ENCODE peak calls at places on chromosomes 12 and 14, in seven cellular contexts. E is A549, I is K562, B is H1, S is HepG2, W is GM12878, X is HCT116. C is an unnamed sample.

GRCh38 chr12:109820921-109821381 is 12.2 kb downstream of the TRPV4 start:
- DNase-seq in E (no peak), B (no peak), S (no peak), X (no peak), W (no peak), I (no peak), C (no peak)

GRCh38 chr12:129076466-129077325 is 223.4 kb downstream of the GLT1D1 start:
- DNase-seq in W (no peak), S (no peak), E (no peak), I (no peak), B (no peak), X (no peak), C (no peak)

GRCh38 chr14:22070119-22070982 is 396.7 kb upstream of the OR4E1 start:
- DNase-seq in S (no peak), X (no peak), E (no peak), W (no peak), I (no peak), B (peak), C (no peak)

GRCh38 chr14:30355431-30355913 is 203.5 kb upstream of the G2E3 start:
- DNase-seq in W (peak), B (no peak), X (no peak), S (peak), E (no peak), I (no peak), C (no peak)

GRCh38 chr12:116955382-116956021 is 44.8 kb downstream of the FBXW8 start:
- DNase-seq in W (no peak), X (peak), I (peak), S (peak), B (no peak), E (peak), C (peak)

GRCh38 chr14:53054457-53054856 is 98.7 kb downstream of the DDHD1 start:
- DNase-seq in S (no peak), W (no peak), I (no peak), X (no peak), E (no peak), B (no peak), C (peak)

GRCh38 chr12:120399531-120399930 is 30.6 kb upstream of the MSI1 start:
- DNase-seq in S (no peak), W (peak), X (no peak), E (no peak), I (no peak), B (no peak), C (peak)

GRCh38 chr12:62484234-62484633 is 17.6 kb downstream of the MON2 start:
- DNase-seq in I (no peak), E (no peak), B (no peak), S (no peak), W (no peak), X (no peak), C (no peak)

GRCh38 chr12:104720346-104721064 is 237.6 kb downstream of the SLC41A2 start:
- DNase-seq in B (no peak), X (no peak), W (no peak), S (no peak), I (no peak), E (no peak), C (peak)

GRCh38 chr12:64273527-64274403 is 51.7 kb upstream of the KICS2 start:
- DNase-seq in B (peak), I (peak), E (peak), S (peak), X (peak), W (no peak), C (no peak)

GRCh38 chr14:102430212-102430908 is 67.6 kb downstream of the TECPR2 start:
- DNase-seq in B (no peak), I (no peak), W (no peak), E (no peak), S (no peak), X (no peak), C (no peak)

GRCh38 chr12:38919191-38919590 is 13.8 kb upstream of the CPNE8 start:
- DNase-seq in B (no peak), X (no peak), I (no peak), S (no peak), E (no peak), W (no peak), C (no peak)

GRCh38 chr12:123106640-123107359 is 44.1 kb downstream of the PITPNM2 start:
- DNase-seq in W (no peak), X (no peak), S (no peak), B (no peak), I (peak), E (peak), C (no peak)

GRCh38 chr12:2286461-2287131 is 233.8 kb downstream of the CACNA1C start:
- DNase-seq in S (no peak), B (no peak), E (no peak), W (no peak), I (no peak), X (no peak), C (no peak)

GRCh38 chr14:25003537-25003936 is 46.4 kb downstream of the STXBP6 start:
- DNase-seq in S (no peak), X (no peak), I (no peak), B (no peak), E (peak), W (no peak), C (peak)

GRCh38 chr14:104334812-104335161 is 196.4 kb downstream of the KIF26A start:
- DNase-seq in X (no peak), B (no peak), S (no peak), I (no peak), E (no peak), W (no peak), C (no peak)

GRCh38 chr14:95432152-95433093 is 84.0 kb downstream of the SYNE3 start:
- DNase-seq in W (no peak), S (peak), I (peak), X (no peak), E (peak), B (peak), C (peak)

GRCh38 chr12:85041395-85041794 is 5.2 kb downstream of the LRRIQ1 start:
- DNase-seq in E (no peak), X (no peak), B (no peak), S (no peak), I (no peak), W (no peak), C (no peak)

GRCh38 chr14:60647837-60648168 is 1.5 kb downstream of the SIX1 start:
- DNase-seq in B (no peak), X (no peak), S (no peak), E (no peak), W (no peak), I (no peak), C (no peak)

GRCh38 chr14:78170203-78170602 is at the start of gene NRXN3:
- DNase-seq in S (no peak), W (no peak), E (peak), B (peak), X (no peak), I (no peak), C (no peak)

GRCh38 chr12:30953257-30953656 is 26.7 kb downstream of the TSPAN11 start:
- DNase-seq in S (no peak), I (no peak), X (no peak), W (no peak), B (no peak), E (no peak), C (no peak)

GRCh38 chr14:50342211-50343080 is 30.3 kb downstream of the DMAC2L start:
- DNase-seq in X (no peak), E (peak), S (peak), B (no peak), I (peak), W (no peak), C (peak)

GRCh38 chr12:28409892-28410291 is 219.6 kb downstream of the CCDC91 start:
- DNase-seq in X (no peak), B (no peak), S (no peak), W (no peak), I (no peak), E (no peak), C (peak)

GRCh38 chr12:89680409-89680808 is 28.2 kb downstream of the ATP2B1 start:
- DNase-seq in B (no peak), I (no peak), S (no peak), E (no peak), W (no peak), X (no peak), C (no peak)

GRCh38 chr12:88056571-88056970 is 27.4 kb upstream of the C12orf50 start:
- DNase-seq in W (no peak), S (no peak), B (no peak), E (no peak), I (no peak), X (no peak), C (no peak)

GRCh38 chr14:54564799-54565235 is 2.1 kb upstream of the SAMD4A start:
- DNase-seq in I (no peak), E (peak), X (no peak), W (no peak), S (peak), B (no peak), C (peak)

GRCh38 chr12:37565112-37565511 is 751.5 kb upstream of the ALG10B start:
- DNase-seq in W (no peak), X (no peak), B (no peak), I (no peak), E (no peak), S (no peak), C (no peak)

GRCh38 chr14:25116607-25117006 is 66.7 kb upstream of the STXBP6 start:
- DNase-seq in W (no peak), B (no peak), S (no peak), E (no peak), I (no peak), X (no peak), C (no peak)

GRCh38 chr12:14399871-14400270 is 34.4 kb downstream of the ATF7IP start:
- DNase-seq in W (no peak), B (no peak), E (no peak), X (no peak), S (no peak), I (no peak), C (peak)

GRCh38 chr12:51323966-51324895 is at the start of gene BIN2:
- DNase-seq in E (no peak), S (no peak), X (no peak), B (no peak), W (no peak), I (no peak), C (no peak)

GRCh38 chr12:54723653-54724256 is 75.6 kb upstream of the DCD start:
- DNase-seq in X (peak), B (no peak), W (no peak), E (peak), I (peak), S (no peak), C (peak)

GRCh38 chr12:51678086-51678724 is 87.2 kb downstream of the SCN8A start:
- DNase-seq in E (peak), B (no peak), W (no peak), I (peak), X (peak), S (peak), C (peak)

GRCh38 chr12:116274552-116275375 is 2.7 kb downstream of the MED13L start:
- DNase-seq in E (no peak), X (no peak), W (no peak), S (no peak), B (no peak), I (no peak), C (no peak)

GRCh38 chr12:90940872-90941499 is 14.0 kb downstream of the CCER1 start:
- DNase-seq in W (no peak), I (no peak), X (peak), B (no peak), E (peak), S (peak), C (peak)

GRCh38 chr12:91703884-91704283 is 441.8 kb downstream of the BTG1 start:
- DNase-seq in E (no peak), S (no peak), W (no peak), X (no peak), B (no peak), I (no peak), C (no peak)

GRCh38 chr14:56199976-56200577 is 81.9 kb downstream of the PELI2 start:
- DNase-seq in E (no peak), S (no peak), I (no peak), B (no peak), W (peak), X (no peak), C (peak)
- TF ChIP-seq CEBPB in E (no peak), S (no peak), I (no peak), B (no peak), W (no peak), X (no peak), C (no peak)

GRCh38 chr12:118033902-118034301 is 17.4 kb downstream of the RFC5 start:
- DNase-seq in E (no peak), S (no peak), I (no peak), X (no peak), B (no peak), W (no peak), C (peak)
- TF ChIP-seq POLR2A in E (no peak), S (no peak), I (peak), X (no peak), B (no peak), W (no peak), C (no peak)

GRCh38 chr12:106769078-106769477 is 5.4 kb upstream of the RIC8B start:
- DNase-seq in E (peak), S (peak), I (no peak), X (no peak), W (no peak), B (peak), C (peak)
- TF ChIP-seq CEBPB in E (peak), S (peak), I (no peak), X (no peak), W (no peak), B (no peak), C (no peak)

DNA sequence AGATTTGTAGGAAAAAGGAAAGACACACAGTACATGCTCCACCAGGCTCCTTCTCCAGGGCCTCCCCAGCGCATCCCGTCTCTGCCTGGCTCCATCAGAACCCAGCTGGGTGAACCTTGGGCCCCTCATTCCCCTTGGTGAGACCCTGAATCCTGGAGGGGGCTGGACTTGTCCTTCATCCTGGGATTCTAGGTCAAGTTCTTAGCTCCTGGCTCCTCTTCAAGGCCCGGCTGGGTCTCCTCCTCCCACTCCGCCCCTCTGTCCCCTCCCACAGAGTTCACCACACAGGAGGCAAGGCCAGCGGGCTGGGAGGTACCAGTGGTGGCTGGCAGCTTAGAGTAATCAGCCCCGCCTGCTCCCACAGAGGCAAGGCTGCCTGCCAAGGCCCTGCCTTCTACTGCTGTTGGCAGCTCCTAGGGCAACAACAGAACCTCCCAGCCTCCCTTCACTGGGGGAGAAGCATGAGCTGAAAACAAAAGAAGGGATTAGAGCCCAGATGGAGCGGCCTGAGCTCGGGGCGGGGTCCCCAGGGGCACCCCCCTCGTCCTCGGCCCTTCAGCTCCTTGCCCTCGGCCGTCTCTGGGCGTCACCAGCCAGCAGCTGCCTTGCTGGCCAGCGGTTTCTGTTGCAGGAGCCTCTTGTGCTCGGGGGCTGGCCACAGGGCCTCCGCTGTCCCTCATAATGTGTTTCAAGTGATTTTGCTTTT is 49.4 kb downstream of the PSMA6 start:
- DNase-seq in X (peak), I (no peak), B (no peak), W (no peak), S (peak), E (peak), C (peak)
- TF ChIP-seq POLR2A in X (no peak), I (no peak), B (no peak), W (no peak), S (peak), E (peak), C (no peak)

C was measured in IMR-90.